ENCODE peak calls at places on chromosome 2, in four cellular contexts. M, U, S and V are unnamed samples.

GRCh38 chr2:97935719-97936161 is 60.0 kb downstream of the TMEM131 start:
- DNase-seq in M (peak), U (no peak), S (peak), V (no peak)

GRCh38 chr2:28457237-28457636 is 38.6 kb upstream of the PLB1 start:
- DNase-seq in S (no peak), U (no peak), M (peak), V (no peak)

GRCh38 chr2:42141687-42142475 is 27.3 kb upstream of the EML4 start:
- DNase-seq in M (peak), U (peak), S (peak), V (peak)

GRCh38 chr2:159201321-159202063 is 85.0 kb downstream of the WDSUB1 start:
- DNase-seq in S (peak), U (no peak), M (no peak), V (no peak)

GRCh38 chr2:190717764-190718651 is 69.1 kb downstream of the NAB1 start:
- DNase-seq in S (no peak), M (no peak), U (no peak), V (no peak)

GRCh38 chr2:16218651-16219050 is 278.3 kb downstream of the MYCN start:
- DNase-seq in U (no peak), S (no peak), M (peak), V (peak)

GRCh38 chr2:231387904-231388724 is 7.4 kb upstream of the B3GNT7 start:
- DNase-seq in M (no peak), U (no peak), S (peak), V (no peak)

GRCh38 chr2:166127217-166128155 is at the start of gene SCN1A:
- DNase-seq in U (peak), S (peak), M (peak), V (no peak)

GRCh38 chr2:76050196-76050595 is 339.5 kb upstream of the GCFC2 start:
- DNase-seq in U (no peak), M (peak), S (no peak), V (no peak)

GRCh38 chr2:230012242-230012884 is 56.4 kb downstream of the SLC16A14 start:
- DNase-seq in M (no peak), S (no peak), U (no peak), V (no peak)

GRCh38 chr2:165572155-165572554 is 102.7 kb downstream of the CSRNP3 start:
- DNase-seq in U (no peak), M (no peak), S (peak), V (no peak)

GRCh38 chr2:238948765-238949641 is 101.1 kb downstream of the TWIST2 start:
- DNase-seq in M (no peak), U (no peak), S (no peak), V (no peak)

GRCh38 chr2:72676341-72677025 is 149.3 kb downstream of the EXOC6B start:
- DNase-seq in S (no peak), U (no peak), M (no peak), V (no peak)

GRCh38 chr2:74066491-74067203 is 81.1 kb downstream of the BOLA3 start:
- DNase-seq in U (no peak), M (no peak), S (peak), V (peak)

GRCh38 chr2:42974697-42975357 is 182.4 kb upstream of the HAAO start:
- DNase-seq in U (peak), S (peak), M (peak), V (peak)

GRCh38 chr2:31253344-31254155 is 19.6 kb downstream of the EHD3 start:
- DNase-seq in S (no peak), M (peak), U (no peak), V (no peak)

GRCh38 chr2:201654611-201655384 is 11.5 kb upstream of the TMEM237 start:
- DNase-seq in M (no peak), U (no peak), S (peak), V (no peak)

GRCh38 chr2:68253211-68254068 is 1.1 kb upstream of the PPP3R1 start:
- DNase-seq in M (no peak), U (peak), S (peak), V (peak)

GRCh38 chr2:109126501-109126860 is 2.5 kb upstream of the SH3RF3 start:
- DNase-seq in U (no peak), M (no peak), S (peak), V (no peak)

GRCh38 chr2:201964631-201965206 is 68.9 kb upstream of the FZD7 start:
- DNase-seq in M (no peak), U (no peak), S (peak), V (no peak)

GRCh38 chr2:37376421-37377186 is 32.2 kb downstream of the QPCT start:
- DNase-seq in M (no peak), S (peak), U (peak), V (no peak)

GRCh38 chr2:40201425-40201824 is 250.5 kb downstream of the SLC8A1 start:
- DNase-seq in M (no peak), U (no peak), S (no peak), V (no peak)

GRCh38 chr2:125386074-125386473 is 1269.9 kb upstream of the GYPC start:
- DNase-seq in S (no peak), M (peak), U (no peak), V (no peak)

GRCh38 chr2:170974304-170974993 is 45.4 kb downstream of the GORASP2 start:
- DNase-seq in U (no peak), S (peak), M (peak), V (peak)

GRCh38 chr2:171703574-171704347 is 16.5 kb downstream of the DYNC1I2 start:
- DNase-seq in U (peak), S (peak), M (peak), V (no peak)

GRCh38 chr2:69843993-69844392 is 14.5 kb downstream of the GMCL1 start:
- DNase-seq in U (no peak), S (no peak), M (no peak), V (no peak)